ENCODE peak calls at places on chromosomes 3 and 15, in four cellular contexts. F is heart left ventricle, K is fibroblast of lung, N is PC-9. P is an unnamed sample.

GRCh38 chr3:129942296-129942695 is 32.2 kb upstream of the TRH start:
- DNase-seq in F (peak; percentile 43), K (peak; percentile 55), N (peak; percentile 70), P (peak; percentile 58)

GRCh38 chr3:46098319-46098761 is 71.1 kb upstream of the XCR1 start:
- DNase-seq in F (no peak), K (peak; percentile 72), N (no peak), P (peak; percentile 90)

GRCh38 chr3:42175841-42176240 is 84.7 kb downstream of the TRAK1 start:
- DNase-seq in F (no peak), K (no peak), N (no peak), P (no peak)

GRCh38 chr15:55281517-55282227 is 7.9 kb downstream of the RAB27A start:
- DNase-seq in F (no peak), K (no peak), N (no peak), P (no peak)

GRCh38 chr3:128438488-128439072 is 28.1 kb downstream of the DNAJB8 start:
- DNase-seq in F (no peak), K (no peak), N (no peak), P (no peak)

GRCh38 chr3:12724794-12725193 is 34.3 kb downstream of the TMEM40 start:
- DNase-seq in F (no peak), K (no peak), N (no peak), P (peak; percentile 19)

GRCh38 chr15:74382004-74382816 is 14.8 kb upstream of the CYP11A1 start:
- DNase-seq in F (peak; percentile 82), K (peak; percentile 69), N (peak; percentile 91), P (peak; percentile 75)

GRCh38 chr3:70393881-70394612 is 81.6 kb upstream of the MDFIC2 start:
- DNase-seq in F (no peak), K (no peak), N (no peak), P (no peak)

GRCh38 chr15:66498501-66499386 is 1.2 kb upstream of the SNAPC5 start:
- DNase-seq in F (no peak), K (peak; percentile 70), N (no peak), P (peak; percentile 59)

GRCh38 chr3:100789582-100789981 is 80.3 kb downstream of the TFG start:
- DNase-seq in F (no peak), K (no peak), N (no peak), P (peak; percentile 36)

GRCh38 chr3:38117748-38118420 is 19.0 kb downstream of the ACAA1 start:
- DNase-seq in F (no peak), K (peak; percentile 59), N (peak; percentile 56), P (peak; percentile 66)

GRCh38 chr3:40911928-40912327 is 287.4 kb upstream of the CTNNB1 start:
- DNase-seq in F (no peak), K (no peak), N (no peak), P (no peak)

GRCh38 chr3:89947357-89947954 is 840.0 kb downstream of the EPHA3 start:
- DNase-seq in F (peak; percentile 8), K (no peak), N (no peak), P (no peak)

GRCh38 chr3:20186600-20187004 is 596 bp upstream of the SGO1 start:
- DNase-seq in F (no peak), K (peak; percentile 27), N (no peak), P (peak; percentile 30)

GRCh38 chr3:73766599-73767378 is 142.0 kb upstream of the PDZRN3 start:
- DNase-seq in F (no peak), K (peak; percentile 87), N (no peak), P (peak; percentile 92)

GRCh38 chr15:68921926-68922325 is 8.4 kb upstream of the SPESP1 start:
- DNase-seq in F (no peak), K (no peak), N (no peak), P (no peak)

GRCh38 chr3:47482411-47482810 is 6.7 kb upstream of the SCAP start:
- DNase-seq in F (no peak), K (no peak), N (no peak), P (no peak)

GRCh38 chr3:117350386-117350785 is 640.8 kb downstream of the TUSC7 start:
- DNase-seq in F (no peak), K (no peak), N (no peak), P (no peak)

GRCh38 chr3:49553320-49553689 is 972 bp upstream of the BSN start:
- DNase-seq in F (no peak), K (peak; percentile 53), N (no peak), P (peak; percentile 77)

GRCh38 chr3:157913751-157914150 is 192.5 kb downstream of the SHOX2 start:
- DNase-seq in F (no peak), K (peak; percentile 75), N (no peak), P (peak; percentile 68)

GRCh38 chr15:69341356-69341755 is 42.6 kb downstream of the PAQR5 start:
- DNase-seq in F (no peak), K (no peak), N (no peak), P (no peak)

GRCh38 chr3:122923611-122924010 is 104.0 kb downstream of the SEMA5B start:
- DNase-seq in F (no peak), K (no peak), N (no peak), P (no peak)

GRCh38 chr3:122919291-122919610 is 108.3 kb downstream of the SEMA5B start:
- DNase-seq in F (no peak), K (no peak), N (no peak), P (no peak)

GRCh38 chr3:122918576-122919290 is 108.8 kb downstream of the SEMA5B start:
- DNase-seq in F (no peak), K (peak; percentile 15), N (no peak), P (peak; percentile 11)

GRCh38 chr3:122920986-122921385 is 106.6 kb downstream of the SEMA5B start:
- DNase-seq in F (no peak), K (no peak), N (no peak), P (no peak)

DNA sequence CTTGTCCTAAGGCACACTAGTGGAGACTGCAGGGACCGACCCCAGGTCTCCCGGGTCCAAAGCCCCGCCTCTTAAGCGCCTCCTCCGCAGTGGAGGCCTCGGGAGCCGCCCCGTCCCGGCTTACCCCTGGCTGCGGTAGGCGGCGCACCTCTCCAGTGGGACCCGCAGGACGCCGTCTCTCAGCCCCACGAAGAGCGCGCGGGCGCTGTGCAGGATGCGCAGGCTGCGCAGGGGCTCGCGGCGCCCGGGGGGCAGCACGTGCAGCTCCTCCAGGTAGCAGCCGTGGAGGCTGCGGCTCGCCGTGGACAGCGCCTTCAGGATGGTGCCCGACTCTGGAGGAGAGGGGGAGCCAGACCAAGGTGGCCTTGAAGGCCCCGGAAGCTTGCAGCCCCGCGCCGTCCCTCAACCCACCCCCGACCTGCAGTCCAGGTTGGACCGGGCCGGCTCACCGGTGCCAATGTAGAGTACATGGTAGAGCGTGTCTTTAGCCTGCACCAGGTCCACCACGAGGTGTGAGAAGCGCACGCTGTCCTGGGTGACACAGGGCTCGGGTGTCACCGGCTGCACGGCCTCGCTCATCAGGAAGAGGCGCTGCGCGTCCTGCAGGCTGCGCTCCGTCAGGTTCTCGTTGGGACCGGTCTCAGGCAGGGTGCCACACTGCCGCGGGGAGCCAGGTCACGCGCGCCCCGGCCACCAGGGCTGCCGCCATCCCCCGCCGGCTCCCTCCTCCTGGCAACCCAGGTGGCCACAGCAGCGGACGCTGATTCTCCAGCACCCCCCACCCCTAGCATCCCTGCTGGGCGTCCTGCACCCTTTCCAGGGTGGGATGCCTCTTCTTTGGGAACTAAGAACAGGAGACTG is 105.5 kb downstream of the SEMA5B start:
- DNase-seq in F (no peak), K (no peak), N (no peak), P (no peak)
- TF ChIP-seq CTCF in F (no peak), K (no peak), N (peak; percentile 17), P (no peak)

GRCh38 chr15:65067334-65067644 is 502 bp downstream of the RASL12 start:
- DNase-seq in F (no peak), K (no peak), N (no peak), P (no peak)
- H3K4me3 ChIP-seq in F (peak overlapping the region; percentile 67), K (peak overlapping the region; percentile 36), N (no peak overlapping the region), P (peak overlapping the region; percentile 16)

DNA sequence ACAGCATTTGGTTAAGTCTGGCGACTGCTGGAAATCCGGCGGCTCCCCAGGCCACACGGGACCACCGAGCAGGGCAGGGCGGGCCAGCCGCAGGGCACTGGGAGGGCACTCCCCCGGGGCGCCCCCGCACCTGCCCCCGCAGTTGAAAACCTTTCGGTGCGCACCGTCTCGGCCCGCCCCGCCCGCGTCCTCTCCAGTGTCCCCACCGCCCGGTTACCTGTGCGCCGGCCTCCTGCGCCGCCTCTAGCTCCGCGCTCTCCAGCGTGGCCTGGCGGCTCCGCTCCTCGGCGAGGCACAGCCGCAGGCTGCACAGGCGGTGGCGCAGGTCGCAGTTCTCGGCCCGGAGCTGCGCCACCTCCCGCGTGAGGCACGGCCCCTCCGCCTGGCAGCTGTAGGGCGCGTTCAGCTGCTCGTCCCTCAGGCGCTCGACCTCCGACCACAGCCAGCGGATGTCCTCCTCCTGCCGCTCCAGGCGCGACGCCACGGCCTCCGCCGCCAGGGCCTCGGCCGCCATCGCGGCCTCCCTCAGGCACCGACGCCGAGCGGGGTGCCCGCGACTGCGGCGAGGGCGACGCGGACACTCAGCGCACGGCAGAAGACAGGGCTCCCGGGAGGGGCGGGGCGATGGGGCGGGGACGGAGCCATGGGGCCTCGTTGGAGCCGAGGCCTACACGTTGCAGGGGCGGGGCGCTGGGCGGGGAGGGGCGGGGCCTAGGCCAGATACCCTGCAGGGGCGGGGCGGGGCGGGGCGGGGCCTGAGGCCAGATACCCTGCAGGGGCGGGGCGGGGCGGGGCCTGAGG is at the start of gene TARS3:
- DNase-seq in F (peak; percentile 96), K (peak; percentile 84), N (peak; percentile 87), P (peak; percentile 78)
- TF ChIP-seq CTCF in F (peak; percentile 12), K (no peak), N (no peak), P (no peak)

GRCh38 chr3:184018424-184018973 is 815 bp upstream of the ABCC5 start:
- DNase-seq in F (no peak), K (no peak), N (no peak), P (no peak)

GRCh38 chr3:184016820-184017671 is 638 bp downstream of the ABCC5 start:
- DNase-seq in F (peak; percentile 53), K (peak; percentile 47), N (peak; percentile 71), P (peak; percentile 51)

GRCh38 chr3:184016169-184016570 is 1.5 kb downstream of the ABCC5 start:
- DNase-seq in F (no peak), K (no peak), N (no peak), P (no peak)

GRCh38 chr3:184017672-184018423 is at the start of gene ABCC5:
- DNase-seq in F (peak; percentile 94), K (peak; percentile 92), N (peak; percentile 94), P (peak; percentile 88)

DNA sequence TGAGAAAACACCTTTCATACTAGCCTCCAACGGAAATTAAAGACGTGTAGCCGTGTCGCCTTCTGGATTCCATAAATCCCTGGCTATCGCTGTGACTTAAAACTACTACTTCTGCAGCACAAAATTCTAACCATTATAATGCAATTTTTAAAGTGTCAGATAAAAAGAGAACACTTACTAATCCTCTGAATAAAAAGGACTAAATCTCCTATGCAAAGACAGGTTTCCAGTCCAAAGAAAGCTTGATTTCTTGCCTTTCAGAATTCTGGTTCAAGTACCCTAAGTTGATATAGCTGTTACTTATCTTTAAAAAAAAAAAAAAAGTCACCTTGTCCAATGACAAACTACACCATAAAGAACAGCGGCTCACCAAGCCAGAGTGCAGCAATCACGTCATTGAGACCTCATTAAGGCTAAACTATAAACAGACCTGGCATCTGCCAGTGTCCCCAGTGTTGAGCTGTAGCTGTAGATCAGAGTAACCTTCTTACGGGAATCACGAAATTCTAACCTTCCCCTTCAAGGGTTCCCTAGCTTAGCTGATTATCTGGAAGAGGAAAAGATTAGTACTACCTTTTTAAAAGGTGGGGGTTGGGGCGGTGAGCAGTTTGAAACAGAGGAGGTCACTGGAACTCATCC is 2.2 kb downstream of the ABCC5 start:
- DNase-seq in F (peak; percentile 42), K (peak; percentile 40), N (no peak), P (peak; percentile 4)
- H3K4me3 ChIP-seq in F (peak overlapping the region; percentile 52), K (no peak overlapping the region), N (peak overlapping the region; percentile 99), P (no peak overlapping the region)

GRCh38 chr15:26972636-26973035 is 1.7 kb downstream of the GABRG3 start:
- DNase-seq in F (no peak), K (no peak), N (no peak), P (no peak)

GRCh38 chr15:26971303-26972018 is 480 bp downstream of the GABRG3 start:
- DNase-seq in F (no peak), K (no peak), N (no peak), P (no peak)

GRCh38 chr15:26970712-26971210 is at the start of gene GABRG3:
- DNase-seq in F (no peak), K (no peak), N (no peak), P (no peak)

GRCh38 chr15:26974120-26974780 is 3.3 kb downstream of the GABRG3 start:
- DNase-seq in F (no peak), K (peak; percentile 28), N (no peak), P (peak; percentile 3)
- TF ChIP-seq CTCF in F (peak; percentile 9), K (no peak), N (peak; percentile 63), P (peak; percentile 6)

P was measured in fibroblast of mammary gland.